ENCODE peak calls at places on chromosomes 6 and 20, in five cellular contexts. Q is kidney glomerular epithelial cell, S is mammary epithelial cell, P is HTR-8/SVneo, R is B cell. D is an unnamed sample.

GRCh38 chr6:96089173-96089572 is 73.4 kb downstream of the FUT9 start:
- DNase-seq in Q (no peak), S (peak), P (no peak), R (no peak), D (no peak)

GRCh38 chr6:32177182-32177787 is 920 bp upstream of the RNF5 start:
- DNase-seq in Q (no peak), S (no peak), P (no peak), R (no peak), D (no peak)

GRCh38 chr6:40550096-40550731 is 37.0 kb downstream of the LRFN2 start:
- DNase-seq in Q (peak), S (peak), P (peak), R (peak), D (no peak)

GRCh38 chr20:47300071-47300470 is 56.4 kb downstream of the ZMYND8 start:
- DNase-seq in Q (no peak), S (no peak), P (no peak), R (no peak), D (no peak)

GRCh38 chr20:62285722-62286121 is 17.1 kb upstream of the ADRM1 start:
- DNase-seq in Q (no peak), S (no peak), P (no peak), R (no peak), D (no peak)

GRCh38 chr20:12166053-12166717 is 248.5 kb downstream of the BTBD3 start:
- DNase-seq in Q (no peak), S (peak), P (peak), R (no peak), D (no peak)

GRCh38 chr6:83853178-83853967 is at the start of gene RIPPLY2:
- DNase-seq in Q (no peak), S (peak), P (no peak), R (peak), D (peak)

GRCh38 chr6:32131439-32131948 is 1.4 kb upstream of the FKBPL start:
- DNase-seq in Q (no peak), S (no peak), P (no peak), R (no peak), D (no peak)

GRCh38 chr20:49964964-49965780 is 17.6 kb upstream of the SNAI1 start:
- DNase-seq in Q (no peak), S (no peak), P (peak), R (no peak), D (peak)

GRCh38 chr6:109351231-109352132 is 30.8 kb downstream of the CD164 start:
- DNase-seq in Q (no peak), S (peak), P (no peak), R (no peak), D (no peak)

GRCh38 chr20:19737025-19737424 is 21.0 kb upstream of the RIN2 start:
- DNase-seq in Q (peak), S (peak), P (no peak), R (no peak), D (no peak)

GRCh38 chr6:84804720-84805119 is 40.3 kb upstream of the TBX18 start:
- DNase-seq in Q (no peak), S (peak), P (no peak), R (no peak), D (peak)

D was measured in SJSA1.